ENCODE peak calls at places on chromosomes 16 and 17, in ten cellular contexts. One of them, this sample, is unnamed.

GRCh38 chr17:56125830-56126819 is 27.1 kb upstream of the ANKFN1 start:
- DNase-seq in A549: no peak
- DNase-seq in fibroblast of lung: peak
- DNase-seq in ascending aorta: no peak
- DNase-seq in progenitor cell of endocrine pancreas: peak
- DNase-seq in foreskin fibroblast: peak
- DNase-seq in NB4: peak
- DNase-seq in HFF-Myc: peak
- DNase-seq in lung: no peak
- DNase-seq in BE2C: peak
- DNase-seq in this sample: peak

GRCh38 chr17:4877089-4877488 is 22.2 kb upstream of the C17orf107 start:
- DNase-seq in foreskin fibroblast: no peak
- DNase-seq in HFF-Myc: no peak
- DNase-seq in lung: no peak
- DNase-seq in A549: no peak
- DNase-seq in NB4: no peak
- DNase-seq in BE2C: no peak
- DNase-seq in fibroblast of lung: no peak
- DNase-seq in ascending aorta: no peak
- DNase-seq in progenitor cell of endocrine pancreas: no peak
- DNase-seq in this sample: no peak

GRCh38 chr17:65990593-65990992 is 201.3 kb downstream of the CEP112 start:
- DNase-seq in BE2C: no peak
- DNase-seq in HFF-Myc: no peak
- DNase-seq in fibroblast of lung: no peak
- DNase-seq in lung: no peak
- DNase-seq in NB4: no peak
- DNase-seq in ascending aorta: no peak
- DNase-seq in foreskin fibroblast: no peak
- DNase-seq in A549: no peak
- DNase-seq in progenitor cell of endocrine pancreas: no peak
- DNase-seq in this sample: no peak

GRCh38 chr17:57888311-57889216 is 38.7 kb upstream of the MRPS23 start:
- DNase-seq in lung: no peak
- DNase-seq in NB4: no peak
- DNase-seq in progenitor cell of endocrine pancreas: no peak
- DNase-seq in foreskin fibroblast: peak
- DNase-seq in ascending aorta: no peak
- DNase-seq in fibroblast of lung: no peak
- DNase-seq in HFF-Myc: no peak
- DNase-seq in A549: no peak
- DNase-seq in BE2C: no peak
- DNase-seq in this sample: no peak

GRCh38 chr16:28146536-28146935 is 65.2 kb downstream of the XPO6 start:
- DNase-seq in ascending aorta: no peak
- DNase-seq in BE2C: no peak
- DNase-seq in fibroblast of lung: no peak
- DNase-seq in NB4: no peak
- DNase-seq in progenitor cell of endocrine pancreas: no peak
- DNase-seq in lung: no peak
- DNase-seq in HFF-Myc: no peak
- DNase-seq in foreskin fibroblast: no peak
- DNase-seq in A549: no peak
- DNase-seq in this sample: no peak

GRCh38 chr17:81860756-81861568 is 627 bp upstream of the P4HB start:
- DNase-seq in HFF-Myc: peak
- DNase-seq in A549: peak
- DNase-seq in fibroblast of lung: peak
- DNase-seq in progenitor cell of endocrine pancreas: peak
- DNase-seq in foreskin fibroblast: peak
- DNase-seq in NB4: peak
- DNase-seq in ascending aorta: peak
- DNase-seq in lung: peak
- DNase-seq in BE2C: peak
- DNase-seq in this sample: peak

GRCh38 chr16:11621920-11622651 is 35.4 kb upstream of the LITAF start:
- DNase-seq in lung: no peak
- DNase-seq in progenitor cell of endocrine pancreas: no peak
- DNase-seq in NB4: no peak
- DNase-seq in HFF-Myc: no peak
- DNase-seq in BE2C: no peak
- DNase-seq in foreskin fibroblast: peak
- DNase-seq in fibroblast of lung: no peak
- DNase-seq in ascending aorta: no peak
- DNase-seq in A549: no peak
- DNase-seq in this sample: no peak

GRCh38 chr17:74748279-74748528 is 224 bp upstream of the NHERF1 start:
- DNase-seq in ascending aorta: no peak
- DNase-seq in progenitor cell of endocrine pancreas: no peak
- DNase-seq in foreskin fibroblast: peak
- DNase-seq in HFF-Myc: no peak
- DNase-seq in lung: no peak
- DNase-seq in NB4: no peak
- DNase-seq in BE2C: no peak
- DNase-seq in A549: peak
- DNase-seq in fibroblast of lung: no peak
- DNase-seq in this sample: no peak

GRCh38 chr17:4172356-4172755 is 29.4 kb downstream of the CYB5D2 start:
- DNase-seq in progenitor cell of endocrine pancreas: no peak
- DNase-seq in NB4: no peak
- DNase-seq in BE2C: no peak
- DNase-seq in foreskin fibroblast: no peak
- DNase-seq in lung: no peak
- DNase-seq in ascending aorta: no peak
- DNase-seq in HFF-Myc: no peak
- DNase-seq in A549: no peak
- DNase-seq in fibroblast of lung: no peak
- DNase-seq in this sample: no peak

GRCh38 chr16:15811778-15812750 is 44.8 kb downstream of the MYH11 start:
- DNase-seq in ascending aorta: peak
- DNase-seq in lung: no peak
- DNase-seq in fibroblast of lung: peak
- DNase-seq in progenitor cell of endocrine pancreas: no peak
- DNase-seq in foreskin fibroblast: peak
- DNase-seq in A549: no peak
- DNase-seq in NB4: peak
- DNase-seq in HFF-Myc: peak
- DNase-seq in BE2C: no peak
- DNase-seq in this sample: peak

GRCh38 chr17:50533185-50533584 is 650 bp downstream of the EPN3 start:
- DNase-seq in A549: no peak
- DNase-seq in progenitor cell of endocrine pancreas: no peak
- DNase-seq in lung: no peak
- DNase-seq in BE2C: no peak
- DNase-seq in fibroblast of lung: no peak
- DNase-seq in HFF-Myc: no peak
- DNase-seq in NB4: no peak
- DNase-seq in foreskin fibroblast: no peak
- DNase-seq in ascending aorta: no peak
- DNase-seq in this sample: no peak

DNA sequence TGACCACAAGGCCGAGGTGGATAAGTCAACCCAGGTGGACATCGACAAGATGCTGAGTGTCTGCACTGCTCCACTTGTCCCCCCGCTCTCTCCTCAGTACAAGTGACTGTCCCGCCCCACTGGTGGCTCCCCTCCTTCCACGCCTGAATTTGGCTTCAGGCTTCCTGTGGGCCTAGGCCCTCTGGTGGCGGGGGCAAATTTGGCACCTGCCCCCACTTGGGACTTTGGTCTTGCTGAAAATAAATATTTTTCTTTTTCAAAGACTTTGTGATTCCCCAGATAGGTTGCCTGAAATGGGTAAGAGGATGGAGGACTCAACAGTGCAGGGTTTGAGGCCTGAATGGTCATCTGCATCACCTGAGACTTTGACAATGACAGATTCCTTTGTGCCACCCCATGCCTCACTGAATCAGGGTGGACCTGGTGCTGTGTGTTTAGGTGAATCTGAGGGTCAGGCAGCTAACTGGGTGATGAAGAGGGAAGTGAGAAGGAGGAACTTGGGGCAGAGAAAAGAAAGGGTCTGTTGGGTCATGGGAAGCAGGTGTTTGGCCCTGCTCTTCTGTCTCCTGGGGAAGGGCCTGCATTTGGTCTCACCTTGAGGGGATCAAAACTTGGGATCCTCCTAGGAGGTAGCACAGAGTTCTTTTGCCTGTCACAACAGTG is 2.0 kb downstream of the C16orf86 start:
- DNase-seq in HFF-Myc: no peak
- DNase-seq in BE2C: peak
- DNase-seq in ascending aorta: no peak
- DNase-seq in progenitor cell of endocrine pancreas: no peak
- DNase-seq in NB4: peak
- DNase-seq in A549: no peak
- DNase-seq in lung: no peak
- DNase-seq in foreskin fibroblast: no peak
- DNase-seq in fibroblast of lung: no peak
- DNase-seq in this sample: no peak
- TF ChIP-seq CTCF in HFF-Myc: peak
- TF ChIP-seq CTCF in BE2C: peak
- TF ChIP-seq CTCF in ascending aorta: no peak
- TF ChIP-seq CTCF in progenitor cell of endocrine pancreas: no peak
- TF ChIP-seq CTCF in NB4: peak
- TF ChIP-seq CTCF in A549: no peak
- TF ChIP-seq CTCF in lung: no peak
- TF ChIP-seq CTCF in foreskin fibroblast: peak
- TF ChIP-seq CTCF in fibroblast of lung: peak
- TF ChIP-seq CTCF in this sample: no peak

GRCh38 chr16:87233928-87234327 is 83.3 kb downstream of the C16orf95 start:
- DNase-seq in BE2C: no peak
- DNase-seq in progenitor cell of endocrine pancreas: no peak
- DNase-seq in NB4: peak
- DNase-seq in lung: no peak
- DNase-seq in HFF-Myc: no peak
- DNase-seq in foreskin fibroblast: peak
- DNase-seq in fibroblast of lung: peak
- DNase-seq in ascending aorta: no peak
- DNase-seq in A549: no peak
- DNase-seq in this sample: peak
- TF ChIP-seq CTCF in BE2C: peak
- TF ChIP-seq CTCF in progenitor cell of endocrine pancreas: peak
- TF ChIP-seq CTCF in NB4: no peak
- TF ChIP-seq CTCF in lung: no peak
- TF ChIP-seq CTCF in HFF-Myc: peak
- TF ChIP-seq CTCF in foreskin fibroblast: peak
- TF ChIP-seq CTCF in fibroblast of lung: peak
- TF ChIP-seq CTCF in ascending aorta: peak
- TF ChIP-seq CTCF in A549: no peak
- TF ChIP-seq CTCF in this sample: peak

DNA sequence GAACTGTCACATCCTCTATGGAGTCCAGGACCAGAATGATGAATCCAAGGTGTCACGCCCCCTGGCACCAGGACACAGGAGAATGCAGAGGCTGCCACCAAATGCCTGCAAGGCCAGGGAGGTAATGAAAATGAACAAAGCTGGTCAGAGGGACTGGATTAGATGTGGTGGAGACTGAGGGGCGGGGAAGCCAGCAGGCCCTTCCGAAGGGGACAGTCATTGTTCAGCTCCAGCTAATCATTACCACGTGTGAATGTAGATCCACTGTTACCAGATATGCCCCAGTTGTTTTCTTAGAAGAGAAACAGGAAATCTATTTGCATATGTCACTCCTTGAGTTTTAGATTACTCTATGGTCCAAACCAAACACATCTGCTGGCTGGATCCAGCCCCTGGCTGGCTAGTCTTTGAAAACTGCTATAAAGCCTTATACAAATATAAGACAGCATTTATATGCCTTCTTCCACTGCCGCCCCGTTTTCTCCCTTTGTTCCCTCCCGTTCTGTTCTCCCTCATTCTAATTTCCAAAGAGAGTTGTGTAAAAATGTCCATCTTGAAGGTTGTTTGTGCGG is 14.4 kb downstream of the CRYM start:
- DNase-seq in ascending aorta: no peak
- DNase-seq in lung: no peak
- DNase-seq in progenitor cell of endocrine pancreas: no peak
- DNase-seq in A549: peak
- DNase-seq in BE2C: no peak
- DNase-seq in fibroblast of lung: peak
- DNase-seq in NB4: no peak
- DNase-seq in foreskin fibroblast: peak
- DNase-seq in HFF-Myc: peak
- DNase-seq in this sample: peak
- TF ChIP-seq CTCF in ascending aorta: no peak
- TF ChIP-seq CTCF in lung: no peak
- TF ChIP-seq CTCF in progenitor cell of endocrine pancreas: no peak
- TF ChIP-seq CTCF in A549: no peak
- TF ChIP-seq CTCF in BE2C: no peak
- TF ChIP-seq CTCF in fibroblast of lung: no peak
- TF ChIP-seq CTCF in NB4: no peak
- TF ChIP-seq CTCF in foreskin fibroblast: no peak
- TF ChIP-seq CTCF in HFF-Myc: no peak
- TF ChIP-seq CTCF in this sample: no peak

GRCh38 chr16:58348986-58349385 is 43.3 kb upstream of the GINS3 start:
- DNase-seq in foreskin fibroblast: no peak
- DNase-seq in NB4: no peak
- DNase-seq in ascending aorta: no peak
- DNase-seq in HFF-Myc: no peak
- DNase-seq in A549: no peak
- DNase-seq in fibroblast of lung: peak
- DNase-seq in progenitor cell of endocrine pancreas: no peak
- DNase-seq in BE2C: peak
- DNase-seq in lung: no peak
- DNase-seq in this sample: no peak

GRCh38 chr16:58346831-58347371 is 45.4 kb upstream of the GINS3 start:
- DNase-seq in lung: no peak
- DNase-seq in BE2C: no peak
- DNase-seq in fibroblast of lung: no peak
- DNase-seq in foreskin fibroblast: no peak
- DNase-seq in A549: no peak
- DNase-seq in ascending aorta: no peak
- DNase-seq in NB4: no peak
- DNase-seq in progenitor cell of endocrine pancreas: no peak
- DNase-seq in HFF-Myc: no peak
- DNase-seq in this sample: no peak

DNA sequence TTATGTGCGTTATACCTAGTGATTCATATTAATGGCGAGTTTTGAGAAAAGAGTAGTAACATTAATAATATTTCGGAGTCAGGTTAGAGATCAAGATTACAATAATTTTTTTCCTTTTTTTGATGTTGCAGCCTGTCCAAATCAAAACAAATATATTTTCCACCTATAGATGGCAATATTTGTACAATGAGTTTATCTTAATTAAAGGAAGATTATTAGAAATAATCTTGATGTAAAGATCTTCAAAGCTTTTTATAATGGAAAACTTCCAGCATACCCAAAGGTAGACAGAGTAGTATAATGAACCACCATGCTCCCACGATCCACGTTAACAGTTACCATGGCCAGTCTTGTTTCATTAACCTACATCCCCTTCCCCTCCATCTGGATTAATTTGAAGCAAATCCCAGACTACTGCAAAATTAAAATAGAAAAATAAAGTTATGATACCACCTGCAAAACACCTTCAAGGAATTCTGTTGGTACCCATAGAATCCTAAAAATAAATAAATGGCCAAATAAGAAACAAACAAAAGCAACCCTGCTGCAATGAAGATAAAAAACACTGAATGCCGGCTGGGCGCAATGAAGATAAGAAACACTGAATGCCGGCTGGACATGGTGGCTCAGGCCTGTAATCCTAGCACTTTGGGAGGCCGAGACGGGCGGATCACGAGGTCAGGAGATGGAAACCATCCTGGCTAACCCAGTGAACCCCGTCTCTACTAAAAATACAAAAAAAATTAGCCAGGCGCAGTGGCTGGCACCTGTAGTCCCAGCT is 46.5 kb upstream of the GINS3 start:
- DNase-seq in BE2C: no peak
- DNase-seq in foreskin fibroblast: no peak
- DNase-seq in fibroblast of lung: no peak
- DNase-seq in A549: no peak
- DNase-seq in NB4: no peak
- DNase-seq in progenitor cell of endocrine pancreas: no peak
- DNase-seq in HFF-Myc: no peak
- DNase-seq in ascending aorta: no peak
- DNase-seq in lung: no peak
- DNase-seq in this sample: no peak
- TF ChIP-seq CTCF in BE2C: no peak
- TF ChIP-seq CTCF in foreskin fibroblast: no peak
- TF ChIP-seq CTCF in fibroblast of lung: peak
- TF ChIP-seq CTCF in A549: peak
- TF ChIP-seq CTCF in NB4: no peak
- TF ChIP-seq CTCF in progenitor cell of endocrine pancreas: no peak
- TF ChIP-seq CTCF in HFF-Myc: no peak
- TF ChIP-seq CTCF in ascending aorta: no peak
- TF ChIP-seq CTCF in lung: no peak
- TF ChIP-seq CTCF in this sample: peak

This sample was measured in astrocyte of the spinal cord.